ENCODE peak calls at places on chromosomes 3 and 15, in six cellular contexts. B is mesothelial cell of epicardium, V is nephron progenitor cell, G is sigmoid colon, S is HepG2, K is IMR-90. C is an unnamed sample.

GRCh38 chr3:171374661-171375285 is 85.4 kb downstream of the TNIK start:
- DNase-seq in B (no peak), G (no peak), S (no peak), V (no peak), K (peak; percentile 85), C (no peak)

GRCh38 chr3:16448691-16449090 is 64.8 kb downstream of the RFTN1 start:
- DNase-seq in B (peak; percentile 43), S (no peak), V (no peak), K (peak; percentile 98), G (peak; percentile 86), C (no peak)

GRCh38 chr15:98865397-98866339 is 141.9 kb downstream of the PGPEP1L start:
- DNase-seq in V (no peak), K (peak; percentile 68), B (no peak), S (peak; percentile 28), G (peak; percentile 88), C (no peak)

GRCh38 chr3:44066806-44067205 is 174.9 kb upstream of the TOPAZ1 start:
- DNase-seq in B (no peak), G (no peak), S (no peak), V (no peak), K (no peak), C (no peak)

GRCh38 chr3:109804697-109805096 is 467.4 kb upstream of the DPPA4 start:
- DNase-seq in G (no peak), K (no peak), B (no peak), V (no peak), S (no peak), C (no peak)

GRCh38 chr3:55169161-55169560 is 241.3 kb upstream of the LRTM1 start:
- DNase-seq in S (no peak), K (no peak), V (no peak), B (no peak), G (no peak), C (no peak)

GRCh38 chr3:48572517-48572916 is 8.9 kb upstream of the UCN2 start:
- DNase-seq in G (no peak), S (no peak), K (no peak), B (no peak), V (no peak), C (no peak)

GRCh38 chr3:136750209-136750921 is 1.8 kb downstream of the STAG1 start:
- DNase-seq in V (no peak), S (peak; percentile 9), K (no peak), B (no peak), G (no peak), C (no peak)

GRCh38 chr15:98523912-98524255 is 124.5 kb upstream of the IGF1R start:
- DNase-seq in B (no peak), V (no peak), K (no peak), G (no peak), S (no peak), C (no peak)

GRCh38 chr3:17132286-17133115 is 247.7 kb downstream of the PLCL2 start:
- DNase-seq in S (no peak), B (no peak), G (no peak), K (no peak), V (no peak), C (no peak)

GRCh38 chr3:99747915-99748314 is 69.7 kb upstream of the CMSS1 start:
- DNase-seq in V (no peak), G (no peak), S (no peak), B (no peak), K (peak; percentile 32), C (no peak)

GRCh38 chr3:155553800-155554199 is 191.1 kb downstream of the PLCH1 start:
- DNase-seq in S (peak; percentile 9), G (no peak), K (no peak), B (no peak), V (no peak), C (no peak)

GRCh38 chr15:62118446-62118964 is 46.6 kb downstream of the C2CD4B start:
- DNase-seq in S (no peak), B (no peak), G (no peak), K (peak; percentile 31), V (no peak), C (no peak)

GRCh38 chr15:85035980-85036379 is 54.3 kb downstream of the PDE8A start:
- DNase-seq in K (no peak), B (no peak), S (no peak), G (no peak), V (no peak), C (no peak)

GRCh38 chr3:130533247-130533646 is 16.3 kb downstream of the COL6A6 start:
- DNase-seq in S (no peak), B (no peak), V (no peak), K (no peak), G (no peak), C (no peak)

GRCh38 chr3:129063841-129064482 is 3.4 kb downstream of the GP9 start:
- DNase-seq in G (no peak), B (no peak), K (no peak), V (no peak), S (no peak), C (no peak)

GRCh38 chr15:67240235-67241131 is 14.0 kb downstream of the AAGAB start:
- DNase-seq in V (no peak), G (no peak), K (no peak), B (no peak), S (peak; percentile 13), C (no peak)

DNA sequence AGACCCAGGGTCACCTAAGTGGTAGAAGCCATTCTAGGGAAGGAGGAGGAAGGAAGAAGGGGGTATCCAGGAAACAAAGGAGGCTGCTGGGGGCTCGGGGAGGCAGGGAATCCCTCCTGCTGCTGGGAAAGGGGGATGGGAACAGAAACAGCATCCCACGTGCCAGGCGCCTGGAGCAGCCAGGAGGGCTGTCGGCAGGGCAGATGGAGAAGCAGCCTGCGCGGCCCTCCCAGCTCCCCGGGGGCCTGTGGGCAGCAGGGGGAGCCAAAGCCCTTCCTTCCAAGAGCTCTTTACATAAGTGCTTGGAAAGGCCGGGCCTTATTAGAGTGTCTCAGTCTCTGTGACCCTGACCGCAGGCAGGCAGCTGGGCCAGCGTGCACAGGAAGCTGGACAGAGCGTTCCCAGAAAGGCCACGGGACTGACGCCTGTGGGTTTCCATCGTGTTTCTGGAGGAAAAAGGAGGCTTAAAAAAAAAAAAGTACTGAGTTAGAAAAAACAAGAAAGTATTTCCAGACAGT is 24.8 kb downstream of the LOXL1 start:
- DNase-seq in S (peak; percentile 83), G (peak; percentile 98), V (peak; percentile 89), K (peak; percentile 97), B (peak; percentile 85), C (peak; percentile 88)
- TF ChIP-seq CTCF in S (peak; percentile 90), G (peak; percentile 68), V (peak; percentile 84), K (peak; percentile 96), B (no peak), C (peak; percentile 75)

GRCh38 chr3:20041197-20041780 is 1.0 kb downstream of the KAT2B start:
- DNase-seq in V (peak; percentile 83), S (peak; percentile 61), G (peak; percentile 91), B (peak; percentile 42), K (peak; percentile 56), C (peak; percentile 69)

GRCh38 chr3:20039082-20039764 is 1.0 kb upstream of the KAT2B start:
- DNase-seq in V (no peak), K (no peak), S (no peak), B (no peak), G (no peak), C (no peak)

GRCh38 chr3:20042331-20042730 is 2.1 kb downstream of the KAT2B start:
- DNase-seq in G (no peak), K (no peak), B (no peak), V (no peak), S (no peak), C (no peak)

GRCh38 chr3:20039765-20040475 is at the start of gene KAT2B:
- DNase-seq in G (peak; percentile 89), B (peak; percentile 80), K (peak; percentile 26), V (peak; percentile 79), S (peak; percentile 47), C (peak; percentile 71)

DNA sequence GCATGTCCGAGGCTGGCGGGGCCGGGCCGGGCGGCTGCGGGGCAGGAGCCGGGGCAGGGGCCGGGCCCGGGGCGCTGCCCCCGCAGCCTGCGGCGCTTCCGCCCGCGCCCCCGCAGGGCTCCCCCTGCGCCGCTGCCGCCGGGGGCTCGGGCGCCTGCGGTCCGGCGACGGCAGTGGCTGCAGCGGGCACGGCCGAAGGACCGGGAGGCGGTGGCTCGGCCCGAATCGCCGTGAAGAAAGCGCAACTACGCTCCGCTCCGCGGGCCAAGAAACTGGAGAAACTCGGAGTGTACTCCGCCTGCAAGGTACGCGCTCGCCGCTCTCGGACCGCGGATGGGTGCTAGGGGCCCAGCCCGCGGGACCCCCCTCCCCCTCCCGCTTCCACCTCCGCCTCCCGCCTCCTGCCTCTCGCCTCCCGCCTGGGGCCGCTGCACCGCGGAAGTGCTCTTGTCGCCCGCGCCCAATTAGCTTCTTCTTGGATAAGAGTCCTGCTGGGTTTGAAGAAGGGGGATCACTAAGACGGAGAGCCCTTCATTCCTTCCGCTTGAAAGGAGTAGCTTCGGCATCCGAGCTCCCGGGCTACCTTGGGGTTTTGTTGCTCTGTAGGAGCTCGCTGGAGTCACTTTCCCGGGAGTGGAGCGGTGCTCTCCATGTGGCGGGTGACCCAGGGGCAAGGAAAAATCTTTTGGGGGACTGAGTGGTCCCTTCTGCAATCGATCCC is 390 bp downstream of the KAT2B start:
- DNase-seq in V (peak; percentile 72), G (peak; percentile 91), K (peak; percentile 61), B (peak; percentile 76), S (peak; percentile 27), C (peak; percentile 57)
- TF ChIP-seq CTCF in V (no peak), G (no peak), K (no peak), B (no peak), S (peak; percentile 51), C (no peak)

GRCh38 chr3:30648670-30649357 is 42.4 kb downstream of the TGFBR2 start:
- DNase-seq in S (peak; percentile 45), K (no peak), V (no peak), B (no peak), G (no peak), C (no peak)
- TF ChIP-seq CTCF in S (no peak), K (no peak), V (no peak), B (no peak), G (no peak), C (no peak)

GRCh38 chr3:158405507-158405906 is 165.5 kb upstream of the MLF1 start:
- DNase-seq in B (no peak), V (no peak), G (no peak), S (no peak), K (no peak), C (no peak)

GRCh38 chr3:158404319-158404718 is 166.7 kb upstream of the MLF1 start:
- DNase-seq in B (no peak), K (no peak), S (no peak), V (no peak), G (no peak), C (no peak)

GRCh38 chr3:158402590-158402989 is 168.4 kb upstream of the MLF1 start:
- DNase-seq in B (no peak), V (no peak), S (no peak), K (no peak), G (no peak), C (no peak)

GRCh38 chr3:158403013-158403412 is 168.0 kb upstream of the MLF1 start:
- DNase-seq in S (no peak), V (no peak), G (no peak), K (no peak), B (no peak), C (no peak)

DNA sequence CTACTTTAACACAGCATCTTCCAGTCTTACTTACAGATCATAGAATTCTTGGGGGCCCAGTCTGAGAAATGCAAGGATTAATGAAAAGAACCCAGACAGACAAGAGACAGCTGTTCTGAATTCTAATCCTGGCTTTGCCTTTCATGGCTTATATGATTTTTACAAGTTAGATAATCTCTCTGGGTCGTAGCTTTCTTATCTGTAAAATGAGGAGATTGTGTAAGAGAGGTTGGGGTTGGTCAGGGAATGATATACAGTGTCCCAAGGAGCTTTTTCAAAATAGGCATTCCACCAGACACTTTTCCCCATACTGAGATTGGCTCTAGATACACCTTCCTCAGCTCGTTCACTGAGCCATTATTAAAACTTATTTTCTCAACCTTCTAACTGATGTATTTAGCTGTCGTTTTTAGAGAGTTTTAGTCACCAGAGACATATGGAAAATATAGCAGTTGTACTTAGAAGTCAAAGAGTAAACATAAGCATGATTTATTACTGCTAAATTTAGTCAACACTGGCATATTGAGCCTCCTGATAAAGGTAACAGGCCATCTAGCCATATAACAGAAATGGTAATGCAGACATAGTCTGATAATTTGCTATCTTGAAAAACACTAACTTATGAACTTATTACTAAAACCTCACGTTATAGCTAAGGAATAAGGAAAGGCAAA is 163.0 kb upstream of the MLF1 start:
- DNase-seq in V (no peak), S (no peak), K (no peak), B (no peak), G (no peak), C (no peak)
- TF ChIP-seq CTCF in V (no peak), S (no peak), K (no peak), B (no peak), G (no peak), C (no peak)